ENCODE peak calls at places on chromosomes 3 and 15, in eight cellular contexts. N is T-helper 9 cell; P is Panc1; Z is heart left ventricle; A is CD8-positive, alpha-beta memory T cell; K is stimulated activated CD8-positive, alpha-beta memory T cell treated with anti-CD3 and anti-CD28 coated beads, Interleukin-7, amount 100 ng/mL, for 24 hours; H is B cell; B is activated CD8-positive, alpha-beta memory T cell treated with anti-CD3 and anti-CD28 coated beads, Interleukin-2, amount 50 U/mL, for 4 hours. U is an unnamed sample.

GRCh38 chr3:194730369-194730768 is 44.7 kb downstream of the FAM43A start:
- DNase-seq in N (no peak), P (no peak), Z (no peak), A (no peak), K (no peak), H (no peak), B (no peak), U (no peak)

GRCh38 chr3:60260546-60260945 is 990.7 kb downstream of the FHIT start:
- DNase-seq in N (no peak), P (no peak), Z (no peak), A (no peak), K (no peak), H (no peak), B (no peak), U (no peak)

GRCh38 chr3:12339701-12340480 is 51.0 kb downstream of the PPARG start:
- DNase-seq in N (no peak), P (no peak), Z (no peak), A (no peak), K (no peak), H (no peak), B (no peak), U (no peak)

GRCh38 chr3:162525052-162525451 is 1028.4 kb downstream of the OTOL1 start:
- DNase-seq in N (no peak), P (no peak), Z (no peak), A (no peak), K (no peak), H (no peak), B (no peak), U (no peak)

GRCh38 chr3:24963762-24964625 is 464.1 kb upstream of the RARB start:
- DNase-seq in N (no peak), P (peak; percentile 0), Z (no peak), A (no peak), K (no peak), H (no peak), B (no peak), U (no peak)

GRCh38 chr3:54968546-54969172 is 40.8 kb upstream of the LRTM1 start:
- DNase-seq in N (no peak), P (no peak), Z (no peak), A (no peak), K (no peak), H (no peak), B (no peak), U (no peak)

GRCh38 chr15:55257933-55258332 is 31.7 kb downstream of the RAB27A start:
- DNase-seq in N (no peak), P (no peak), Z (no peak), A (no peak), K (no peak), H (no peak), B (no peak), U (no peak)

GRCh38 chr3:183099838-183100204 is 525 bp upstream of the MCCC1 start:
- DNase-seq in N (no peak), P (no peak), Z (no peak), A (no peak), K (no peak), H (no peak), B (no peak), U (no peak)

GRCh38 chr3:30355622-30356021 is 250.8 kb upstream of the TGFBR2 start:
- DNase-seq in N (no peak), P (no peak), Z (no peak), A (no peak), K (no peak), H (peak; percentile 42), B (no peak), U (no peak)

GRCh38 chr3:192171213-192171612 is 556.1 kb downstream of the FGF12 start:
- DNase-seq in N (no peak), P (no peak), Z (no peak), A (no peak), K (no peak), H (no peak), B (no peak), U (no peak)

GRCh38 chr3:105351821-105352220 is 14.9 kb upstream of the ALCAM start:
- DNase-seq in N (no peak), P (no peak), Z (no peak), A (no peak), K (no peak), H (no peak), B (no peak), U (no peak)

GRCh38 chr3:111577798-111578685 is 17.1 kb downstream of the ZBED2 start:
- DNase-seq in N (no peak), P (no peak), Z (no peak), A (peak; percentile 7), K (no peak), H (no peak), B (no peak), U (no peak)

GRCh38 chr15:51982013-51982769 is 10.6 kb upstream of the LEO1 start:
- DNase-seq in N (no peak), P (peak; percentile 85), Z (no peak), A (peak; percentile 55), K (peak; percentile 17), H (no peak), B (no peak), U (peak; percentile 85)

GRCh38 chr15:25175033-25175788 is 220.4 kb downstream of the SNRPN start:
- DNase-seq in N (no peak), P (no peak), Z (peak; percentile 3), A (no peak), K (no peak), H (no peak), B (peak; percentile 3), U (no peak)

GRCh38 chr15:59432389-59432788 is 5.6 kb upstream of the FAM81A start:
- DNase-seq in N (no peak), P (no peak), Z (no peak), A (no peak), K (no peak), H (no peak), B (no peak), U (no peak)

GRCh38 chr15:52228928-52229327 is 37.7 kb upstream of the GNB5 start:
- DNase-seq in N (no peak), P (no peak), Z (no peak), A (no peak), K (no peak), H (peak; percentile 94), B (no peak), U (no peak)

GRCh38 chr3:16171825-16172224 is 2.7 kb upstream of the GALNT15 start:
- DNase-seq in N (no peak), P (no peak), Z (no peak), A (no peak), K (no peak), H (no peak), B (no peak), U (no peak)

U was measured in SK-N-MC.